ENCODE peak calls at places on chromosomes 7 and 10, in six cellular contexts. E is aorta, U is left ventricle myocardium inferior, D is esophagus squamous epithelium, G is tibial nerve, Z is spleen. T is an unnamed sample.
A peak's percentile ranks its signal among the peaks of the same experiment; 100 is the strongest.

GRCh38 chr10:62083868-62084267 is 182.4 kb downstream of the ARID5B start:
- DNase-seq in Z (no peak), U (peak; percentile 74), D (no peak), E (peak; percentile 78), G (no peak), T (no peak)

GRCh38 chr10:71241114-71241898 is 28.9 kb downstream of the UNC5B start:
- DNase-seq in D (no peak), U (peak; percentile 74), G (no peak), Z (no peak), E (no peak), T (no peak)

GRCh38 chr10:1148855-1149620 is 92.9 kb downstream of the WDR37 start:
- DNase-seq in G (no peak), D (no peak), E (no peak), Z (no peak), U (no peak), T (no peak)

GRCh38 chr7:101941481-101942383 is 124.3 kb downstream of the CUX1 start:
- DNase-seq in E (peak; percentile 37), D (no peak), U (no peak), Z (no peak), G (no peak), T (no peak)

GRCh38 chr10:78947226-78947625 is 121.5 kb upstream of the ZMIZ1 start:
- DNase-seq in G (no peak), E (no peak), U (no peak), Z (no peak), D (no peak), T (no peak)

GRCh38 chr10:12221323-12222298 is 25.6 kb downstream of the CDC123 start:
- DNase-seq in D (no peak), E (no peak), U (no peak), G (no peak), Z (no peak), T (no peak)

GRCh38 chr10:52566471-52567246 is 205.9 kb downstream of the MBL2 start:
- DNase-seq in Z (no peak), U (no peak), E (no peak), D (no peak), G (no peak), T (no peak)

GRCh38 chr7:99024066-99024465 is 119.8 kb downstream of the SMURF1 start:
- DNase-seq in U (no peak), D (no peak), Z (no peak), E (no peak), G (no peak), T (no peak)

GRCh38 chr10:74223755-74224530 is 72.9 kb downstream of the ADK start:
- DNase-seq in D (no peak), G (no peak), U (no peak), Z (no peak), E (no peak), T (no peak)

GRCh38 chr7:99677646-99678045 is 2.1 kb downstream of the CYP3A5 start:
- DNase-seq in D (no peak), Z (no peak), G (no peak), E (no peak), U (no peak), T (no peak)

GRCh38 chr10:94088926-94089381 is 95.2 kb downstream of the PLCE1 start:
- DNase-seq in U (no peak), D (no peak), G (no peak), Z (no peak), E (no peak), T (no peak)

GRCh38 chr7:25068814-25069213 is 56.2 kb downstream of the CYCS start:
- DNase-seq in G (no peak), E (no peak), U (no peak), D (no peak), Z (no peak), T (no peak)

GRCh38 chr7:67387851-67388250 is 391.2 kb downstream of the TYW1 start:
- DNase-seq in G (no peak), E (no peak), D (no peak), Z (no peak), U (no peak), T (no peak)

GRCh38 chr7:16084370-16084769 is 337.0 kb downstream of the CRPPA start:
- DNase-seq in E (no peak), G (no peak), D (no peak), U (no peak), Z (no peak), T (no peak)

GRCh38 chr10:90674927-90675326 is 182.9 kb downstream of the HTR7 start:
- DNase-seq in U (no peak), G (no peak), D (no peak), Z (no peak), E (peak; percentile 81), T (no peak)

GRCh38 chr7:4742852-4743251 is 32.6 kb upstream of the AP5Z1 start:
- DNase-seq in E (no peak), D (no peak), U (no peak), G (no peak), Z (no peak), T (no peak)

GRCh38 chr7:48274662-48275061 is 103.4 kb downstream of the ABCA13 start:
- DNase-seq in E (no peak), G (no peak), D (no peak), Z (no peak), U (no peak), T (no peak)

GRCh38 chr10:44628921-44629320 is 244.0 kb upstream of the CXCL12 start:
- DNase-seq in U (no peak), D (no peak), G (no peak), Z (no peak), E (no peak), T (no peak)

GRCh38 chr10:71746344-71747037 is 26.8 kb downstream of the VSIR start:
- DNase-seq in G (no peak), E (peak; percentile 74), U (peak; percentile 67), Z (peak; percentile 88), D (no peak), T (no peak)

GRCh38 chr7:116384936-116385635 is 114.5 kb upstream of the CAV2 start:
- DNase-seq in D (no peak), Z (no peak), G (no peak), U (no peak), E (no peak), T (no peak)

GRCh38 chr7:11689096-11689495 is 142.9 kb downstream of the THSD7A start:
- DNase-seq in U (no peak), E (no peak), G (no peak), D (no peak), Z (no peak), T (no peak)

GRCh38 chr7:108193593-108194498 is 63.7 kb upstream of the LAMB4 start:
- DNase-seq in E (no peak), D (no peak), G (no peak), U (no peak), Z (no peak), T (no peak)

GRCh38 chr7:151142686-151143040 is 24.8 kb downstream of the GBX1 start:
- DNase-seq in E (peak; percentile 57), G (no peak), Z (peak; percentile 56), D (no peak), U (no peak), T (no peak)

GRCh38 chr10:112336556-112337201 is 37.2 kb upstream of the ACSL5 start:
- DNase-seq in Z (no peak), U (no peak), D (no peak), E (no peak), G (no peak), T (no peak)

DNA sequence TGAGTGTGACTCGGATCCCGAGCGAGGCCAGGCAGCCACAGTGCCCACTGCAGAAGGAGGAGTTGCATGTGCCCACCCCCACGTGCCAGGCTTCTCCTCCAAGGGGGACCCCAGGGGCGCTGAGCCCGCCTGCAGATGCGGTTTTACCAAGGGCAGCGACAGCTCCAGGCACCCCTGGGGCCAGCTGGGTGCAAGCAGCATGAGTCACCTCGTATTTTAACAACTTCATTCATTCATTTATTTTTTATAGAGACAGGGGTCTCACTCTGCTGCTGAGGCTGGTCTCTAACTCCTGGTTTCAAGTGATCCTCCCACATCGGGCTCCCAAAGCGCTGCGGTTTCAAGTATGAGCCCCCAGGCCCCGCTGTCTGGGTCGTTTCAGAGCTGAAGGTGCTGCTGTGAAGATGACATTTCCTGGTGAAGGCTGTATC is 1.3 kb upstream of the FOXL3 start:
- DNase-seq in G (no peak), D (no peak), Z (peak; percentile 64), E (peak; percentile 72), U (no peak), T (no peak)
- H3K4me3 ChIP-seq in G (no peak overlapping the region), D (no peak overlapping the region), Z (no peak overlapping the region), E (no peak overlapping the region), U (no peak overlapping the region), T (no peak overlapping the region)

GRCh38 chr7:128900237-128900636 is 10.3 kb downstream of the KCP start:
- DNase-seq in Z (no peak), U (no peak), D (no peak), E (no peak), G (no peak), T (no peak)

GRCh38 chr7:128903621-128904361 is 6.7 kb downstream of the KCP start:
- DNase-seq in E (no peak), D (no peak), U (no peak), Z (peak; percentile 69), G (no peak), T (no peak)

GRCh38 chr7:128904381-128905197 is 5.9 kb downstream of the KCP start:
- DNase-seq in D (no peak), Z (peak; percentile 69), U (no peak), G (no peak), E (no peak), T (no peak)

GRCh38 chr7:128906001-128906765 is 4.3 kb downstream of the KCP start:
- DNase-seq in E (no peak), G (no peak), U (no peak), D (no peak), Z (peak; percentile 33), T (no peak)

GRCh38 chr7:128902761-128903585 is 7.5 kb downstream of the KCP start:
- DNase-seq in E (no peak), Z (peak; percentile 53), U (no peak), G (no peak), D (no peak), T (no peak)
- H3K4me3 ChIP-seq in E (no peak overlapping the region), Z (no peak overlapping the region), U (no peak overlapping the region), G (no peak overlapping the region), D (no peak overlapping the region), T (no peak overlapping the region)

GRCh38 chr7:76292206-76292573 is 10.3 kb upstream of the HSPB1 start:
- DNase-seq in G (no peak), U (no peak), E (no peak), D (no peak), Z (no peak), T (no peak)
- H3K4me3 ChIP-seq in G (peak overlapping the region; percentile 20), U (peak overlapping the region; percentile 60), E (peak overlapping the region; percentile 37), D (peak overlapping the region; percentile 55), Z (no peak overlapping the region), T (no peak overlapping the region)

DNA sequence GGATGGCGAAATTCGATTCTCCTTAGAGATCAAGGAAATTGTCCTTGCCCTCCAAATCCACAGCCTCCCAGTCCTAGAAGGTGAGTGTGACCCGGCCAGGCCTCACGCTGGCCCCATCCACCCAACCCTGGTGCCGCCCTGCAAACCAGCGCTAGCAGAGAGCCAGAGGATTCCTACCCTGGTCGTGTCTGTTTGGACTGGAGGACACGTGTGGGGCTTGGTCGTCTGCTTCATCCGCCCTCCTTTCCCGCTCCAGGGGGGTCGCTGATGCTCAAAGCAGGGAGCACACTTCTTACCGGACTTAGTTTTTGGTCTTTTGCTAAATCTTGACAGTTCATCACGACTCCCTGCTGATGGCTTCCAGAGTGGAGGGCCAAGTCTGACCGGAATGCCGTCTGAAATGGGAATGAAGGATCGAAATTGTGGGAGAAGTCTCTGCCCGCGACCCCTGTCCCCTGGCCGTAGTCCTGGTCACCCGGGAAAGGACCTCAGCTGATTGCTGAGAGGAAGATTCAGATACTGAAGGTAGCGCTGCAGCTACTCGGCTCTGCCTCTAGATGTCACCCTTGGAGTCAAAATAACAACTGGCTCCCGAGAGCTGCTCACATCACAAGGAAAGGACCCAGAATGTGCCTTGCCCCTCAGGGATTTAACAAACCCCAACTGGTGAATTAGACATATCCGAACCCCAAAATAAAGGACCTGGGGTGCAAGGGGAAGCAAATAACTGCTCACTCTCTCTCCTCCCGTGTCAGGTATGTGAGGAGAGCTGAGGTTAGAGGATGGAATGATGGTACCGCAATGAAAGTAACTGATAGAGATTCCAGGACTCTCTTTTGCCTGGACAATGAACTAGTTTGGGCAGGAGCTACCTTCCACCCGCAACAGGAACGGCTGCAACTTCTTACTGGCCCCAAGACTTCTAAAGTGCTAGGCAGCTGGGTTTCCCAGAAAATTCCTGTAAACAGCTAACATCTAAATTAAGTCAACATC is 23.5 kb upstream of the ORC5 start:
- DNase-seq in E (peak; percentile 74), D (no peak), G (no peak), U (no peak), Z (no peak), T (peak; percentile 28)
- H3K4me3 ChIP-seq in E (no peak overlapping the region), D (no peak overlapping the region), G (no peak overlapping the region), U (no peak overlapping the region), Z (no peak overlapping the region), T (no peak overlapping the region)

T was measured in naive thymus-derived CD4-positive, alpha-beta T cell.